ENCODE peak calls at places on chromosome 18, in eight cellular contexts. R, A, T, V, N, G, B and J are unnamed samples.

GRCh38 chr18:36372902-36373301 is 75.4 kb downstream of the FHOD3 start:
- DNase-seq in R (no peak), B (no peak), G (no peak), V (no peak), A (no peak), T (peak), N (no peak), J (no peak)

GRCh38 chr18:54883816-54884604 is 55.7 kb downstream of the RAB27B start:
- DNase-seq in T (peak), V (no peak), A (no peak), R (no peak), G (no peak), N (no peak), B (no peak), J (no peak)

GRCh38 chr18:8798996-8799395 is 93.6 kb downstream of the MTCL1 start:
- DNase-seq in N (no peak), R (no peak), T (no peak), A (no peak), B (no peak), G (no peak), V (peak), J (no peak)

GRCh38 chr18:26575865-26576217 is 27.5 kb upstream of the KCTD1 start:
- DNase-seq in B (no peak), T (no peak), N (no peak), G (no peak), V (no peak), R (no peak), A (no peak), J (no peak)

GRCh38 chr18:62596145-62597005 is 73.5 kb downstream of the ZCCHC2 start:
- DNase-seq in B (peak), A (peak), T (peak), V (no peak), N (no peak), R (peak), G (peak), J (peak)

GRCh38 chr18:7017013-7017412 is 100.6 kb downstream of the LAMA1 start:
- DNase-seq in T (no peak), G (no peak), A (no peak), B (no peak), N (no peak), R (no peak), V (no peak), J (no peak)

GRCh38 chr18:50356036-50356945 is 18.6 kb upstream of the SKA1 start:
- DNase-seq in B (peak), G (no peak), A (peak), N (no peak), R (no peak), T (no peak), V (no peak), J (no peak)

GRCh38 chr18:35573531-35573930 is 8.0 kb upstream of the GALNT1 start:
- DNase-seq in B (no peak), T (no peak), N (no peak), V (no peak), R (no peak), A (no peak), G (no peak), J (no peak)

GRCh38 chr18:9705183-9705864 is 2.8 kb upstream of the RAB31 start:
- DNase-seq in V (no peak), T (peak), B (peak), N (peak), R (no peak), A (no peak), G (no peak), J (no peak)

GRCh38 chr18:11251229-11251890 is 102.0 kb upstream of the PIEZO2 start:
- DNase-seq in A (no peak), V (no peak), N (no peak), R (no peak), T (peak), G (no peak), B (no peak), J (no peak)

GRCh38 chr18:37251679-37252078 is 313.9 kb downstream of the CELF4 start:
- DNase-seq in T (no peak), A (no peak), N (no peak), G (no peak), R (no peak), B (no peak), V (no peak), J (no peak)

GRCh38 chr18:42290318-42291307 is 335.6 kb downstream of the PIK3C3 start:
- DNase-seq in T (no peak), B (no peak), R (no peak), A (no peak), G (no peak), V (no peak), N (no peak), J (no peak)

GRCh38 chr18:3703732-3704176 is 253.8 kb downstream of the TGIF1 start:
- DNase-seq in R (peak), V (peak), B (peak), N (peak), T (peak), A (peak), G (peak), J (peak)

GRCh38 chr18:46431522-46432171 is 225.4 kb downstream of the LOXHD1 start:
- DNase-seq in A (no peak), N (no peak), G (no peak), R (no peak), V (no peak), B (no peak), T (no peak), J (no peak)

GRCh38 chr18:5604778-5605177 is 61.0 kb upstream of the EPB41L3 start:
- DNase-seq in B (no peak), T (no peak), R (no peak), A (no peak), V (no peak), G (no peak), N (no peak), J (no peak)

GRCh38 chr18:51654441-51655326 is 457.2 kb upstream of the MEX3C start:
- DNase-seq in R (peak), G (no peak), B (no peak), T (no peak), V (no peak), A (peak), N (no peak), J (no peak)

GRCh38 chr18:26301681-26302080 is 75.4 kb downstream of the TAF4B start:
- DNase-seq in T (peak), V (no peak), A (no peak), G (no peak), N (no peak), B (peak), R (no peak), J (no peak)

GRCh38 chr18:57297306-57297705 is 55.1 kb upstream of the ST8SIA3 start:
- DNase-seq in G (no peak), V (no peak), A (no peak), B (no peak), N (no peak), R (no peak), T (no peak), J (no peak)

GRCh38 chr18:7191736-7192135 is 39.2 kb upstream of the LRRC30 start:
- DNase-seq in T (no peak), A (no peak), G (no peak), R (no peak), V (no peak), B (no peak), N (no peak), J (no peak)

DNA sequence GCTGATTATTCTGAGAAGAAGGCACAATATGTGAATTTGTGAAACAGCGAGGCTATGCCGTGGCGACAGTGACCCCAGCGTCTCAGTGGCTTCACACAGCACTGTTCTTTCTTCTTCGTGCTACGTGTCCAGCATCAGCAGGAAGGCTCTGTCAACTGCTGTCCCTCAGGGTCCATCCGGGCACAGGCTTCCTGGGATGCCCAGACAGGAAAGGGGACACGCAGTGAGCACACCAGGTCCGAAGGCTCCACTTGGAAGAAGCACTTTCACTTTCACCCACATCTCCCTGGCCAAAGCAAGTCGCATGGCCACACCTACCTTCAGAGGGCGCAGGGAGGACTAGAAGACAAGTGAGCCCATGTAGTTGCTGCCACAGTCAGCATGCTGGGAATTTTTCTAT is 47.3 kb downstream of the PTGR3 start:
- DNase-seq in A (peak), G (no peak), B (no peak), V (peak), N (peak), T (no peak), R (no peak), J (no peak)
- TF ChIP-seq CTCF in A (no peak), G (no peak), B (no peak), V (peak), N (peak), T (no peak), R (no peak), J (no peak)

DNA sequence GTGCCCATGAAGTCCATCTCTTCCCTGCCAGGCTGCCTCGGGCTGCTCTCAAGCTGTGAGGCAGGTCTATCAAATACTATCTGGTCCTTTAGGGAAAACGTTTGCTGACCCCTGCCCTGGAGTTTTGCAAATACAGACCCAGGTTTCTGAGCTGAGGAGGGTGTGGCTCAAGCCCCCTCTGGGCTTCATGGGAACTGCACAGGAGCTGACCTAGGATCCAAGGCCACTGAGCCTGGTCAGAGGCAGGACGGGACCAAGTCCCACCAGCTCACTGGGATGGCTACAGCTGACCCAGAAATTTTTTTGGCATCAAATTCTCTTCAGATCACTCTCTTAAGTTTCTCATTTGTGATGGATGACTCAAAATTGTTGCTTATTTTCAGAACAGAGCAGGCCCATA is 14.1 kb downstream of the ZNF516 start:
- DNase-seq in B (no peak), R (peak), G (no peak), T (no peak), N (no peak), A (no peak), V (no peak), J (no peak)
- TF ChIP-seq CTCF in B (no peak), R (peak), G (peak), T (no peak), N (peak), A (no peak), V (no peak), J (peak)

GRCh38 chr18:29892960-29893558 is 1149.5 kb downstream of the DSC3 start:
- DNase-seq in B (no peak), V (no peak), R (no peak), T (peak), G (no peak), N (no peak), A (no peak), J (no peak)
- TF ChIP-seq CTCF in B (peak), V (no peak), R (peak), T (peak), G (peak), N (no peak), A (no peak), J (peak)

DNA sequence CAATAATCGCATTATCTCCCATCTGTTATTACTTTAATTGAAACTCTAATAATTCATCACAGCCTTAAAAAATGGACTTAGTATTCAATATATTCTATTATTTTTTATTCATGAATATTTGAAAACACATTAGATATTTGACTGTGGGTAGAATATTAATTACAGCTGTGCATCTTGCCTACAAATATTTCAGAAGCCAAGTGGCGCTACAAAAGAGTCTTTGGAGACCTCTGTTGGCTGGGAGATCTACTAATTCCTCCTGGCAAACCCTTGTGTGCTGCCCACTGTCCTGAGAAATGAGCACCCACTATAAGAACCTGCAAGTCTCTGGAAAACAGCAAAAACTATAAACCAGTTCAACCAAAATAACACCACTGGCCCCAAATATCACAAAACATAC is 54.5 kb downstream of the PRELID3A start:
- DNase-seq in V (no peak), G (no peak), R (no peak), A (no peak), T (no peak), N (no peak), B (no peak), J (no peak)
- TF ChIP-seq CTCF in V (no peak), G (no peak), R (no peak), A (no peak), T (no peak), N (no peak), B (no peak), J (no peak)

DNA sequence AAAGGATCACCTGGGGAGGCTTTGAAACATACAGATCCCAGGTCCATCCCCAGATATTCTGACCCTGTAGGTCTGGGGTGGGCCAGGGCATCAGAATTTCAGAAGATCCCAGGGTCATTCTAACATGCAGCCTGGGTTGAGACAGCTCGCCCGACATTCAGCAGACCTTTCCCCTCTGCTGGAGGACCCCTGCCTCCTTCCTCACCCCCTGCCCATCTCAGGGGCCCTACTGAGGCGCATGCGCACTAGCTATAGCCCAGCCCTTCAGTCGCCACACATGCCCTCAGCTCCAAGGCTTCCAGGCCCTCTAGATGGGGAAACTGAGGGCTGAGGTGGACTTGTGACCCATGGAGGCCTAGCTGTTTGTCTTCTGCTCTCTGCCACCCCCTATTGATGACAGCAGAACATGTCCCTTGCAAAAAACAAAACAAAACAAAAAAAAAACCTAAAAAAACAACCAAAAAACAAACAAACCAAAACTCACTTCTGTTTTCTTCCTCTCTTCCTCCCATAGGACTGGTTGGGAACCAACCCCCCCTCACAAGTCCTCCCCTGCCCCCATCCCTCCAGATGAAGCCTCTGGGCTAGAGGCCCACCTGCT is 91.3 kb downstream of the ZBTB7C start:
- DNase-seq in V (no peak), N (no peak), R (no peak), B (no peak), G (no peak), T (no peak), A (no peak), J (no peak)
- TF ChIP-seq CTCF in V (no peak), N (peak), R (no peak), B (no peak), G (peak), T (no peak), A (no peak), J (peak)

GRCh38 chr18:40235881-40236280 is 1719.2 kb upstream of the PIK3C3 start:
- DNase-seq in V (no peak), R (no peak), G (no peak), A (no peak), B (no peak), T (no peak), N (no peak), J (no peak)
- TF ChIP-seq CTCF in V (no peak), R (no peak), G (no peak), A (no peak), B (no peak), T (no peak), N (no peak), J (no peak)